ENCODE peak calls at places on chromosomes 13 and 19, in five cellular contexts. One of them, this sample, is unnamed.

GRCh38 chr13:110108348-110109139 is 198.4 kb downstream of the COL4A1 start:
- DNase-seq in RWPE2: no peak
- DNase-seq in A549: peak
- DNase-seq in uterus: peak
- DNase-seq in heart right ventricle: peak
- DNase-seq in this sample: peak

GRCh38 chr19:2495651-2496316 is 19.9 kb downstream of the GADD45B start:
- DNase-seq in RWPE2: no peak
- DNase-seq in A549: no peak
- DNase-seq in uterus: peak
- DNase-seq in heart right ventricle: peak
- DNase-seq in this sample: no peak

GRCh38 chr19:7673995-7674667 is 2.8 kb upstream of the MCEMP1 start:
- DNase-seq in RWPE2: no peak
- DNase-seq in A549: peak
- DNase-seq in uterus: peak
- DNase-seq in heart right ventricle: peak
- DNase-seq in this sample: no peak

GRCh38 chr19:8361921-8362793 is 1.8 kb upstream of the ANGPTL4 start:
- DNase-seq in RWPE2: peak
- DNase-seq in A549: peak
- DNase-seq in uterus: peak
- DNase-seq in heart right ventricle: peak
- DNase-seq in this sample: peak

GRCh38 chr13:91946498-91947070 is 548.2 kb downstream of the GPC5 start:
- DNase-seq in RWPE2: no peak
- DNase-seq in A549: peak
- DNase-seq in uterus: no peak
- DNase-seq in heart right ventricle: no peak
- DNase-seq in this sample: no peak

GRCh38 chr19:28934626-28935025 is 278.3 kb downstream of the UQCRFS1 start:
- DNase-seq in RWPE2: no peak
- DNase-seq in A549: no peak
- DNase-seq in uterus: no peak
- DNase-seq in heart right ventricle: no peak
- DNase-seq in this sample: no peak

GRCh38 chr19:35292986-35293732 is 1.2 kb downstream of the MAG start:
- DNase-seq in RWPE2: no peak
- DNase-seq in A549: no peak
- DNase-seq in uterus: no peak
- DNase-seq in heart right ventricle: no peak
- DNase-seq in this sample: no peak

GRCh38 chr19:1591421-1592022 is 1.1 kb downstream of the MBD3 start:
- DNase-seq in RWPE2: no peak
- DNase-seq in A549: no peak
- DNase-seq in uterus: no peak
- DNase-seq in heart right ventricle: no peak
- DNase-seq in this sample: no peak

GRCh38 chr13:19888799-19889198 is 25.4 kb upstream of the ZMYM5 start:
- DNase-seq in RWPE2: no peak
- DNase-seq in A549: no peak
- DNase-seq in uterus: no peak
- DNase-seq in heart right ventricle: no peak
- DNase-seq in this sample: no peak

GRCh38 chr19:33621811-33622504 is at the start of gene CHST8:
- DNase-seq in RWPE2: no peak
- DNase-seq in A549: no peak
- DNase-seq in uterus: peak
- DNase-seq in heart right ventricle: peak
- DNase-seq in this sample: no peak

GRCh38 chr19:5080030-5080644 is 111.2 kb downstream of the KDM4B start:
- DNase-seq in RWPE2: no peak
- DNase-seq in A549: no peak
- DNase-seq in uterus: no peak
- DNase-seq in heart right ventricle: no peak
- DNase-seq in this sample: no peak

GRCh38 chr13:28704282-28704681 is 14.5 kb downstream of the SLC46A3 start:
- DNase-seq in RWPE2: no peak
- DNase-seq in A549: no peak
- DNase-seq in uterus: no peak
- DNase-seq in heart right ventricle: no peak
- DNase-seq in this sample: no peak

GRCh38 chr19:46990998-46991676 is 28.5 kb upstream of the NPAS1 start:
- DNase-seq in RWPE2: no peak
- DNase-seq in A549: peak
- DNase-seq in uterus: peak
- DNase-seq in heart right ventricle: peak
- DNase-seq in this sample: peak

GRCh38 chr19:13208131-13208963 is 58.1 kb downstream of the IER2 start:
- DNase-seq in RWPE2: no peak
- DNase-seq in A549: no peak
- DNase-seq in uterus: peak
- DNase-seq in heart right ventricle: peak
- DNase-seq in this sample: no peak

GRCh38 chr13:99984463-99985242 is 3.1 kb downstream of the ZIC2 start:
- DNase-seq in RWPE2: no peak
- DNase-seq in A549: peak
- DNase-seq in uterus: no peak
- DNase-seq in heart right ventricle: no peak
- DNase-seq in this sample: no peak

GRCh38 chr13:68490594-68490993 is 1260.5 kb upstream of the PCDH9 start:
- DNase-seq in RWPE2: no peak
- DNase-seq in A549: no peak
- DNase-seq in uterus: no peak
- DNase-seq in heart right ventricle: no peak
- DNase-seq in this sample: no peak

GRCh38 chr13:102132896-102133295 is 269.0 kb downstream of the FGF14 start:
- DNase-seq in RWPE2: no peak
- DNase-seq in A549: no peak
- DNase-seq in uterus: no peak
- DNase-seq in heart right ventricle: no peak
- DNase-seq in this sample: no peak

GRCh38 chr13:109309625-109310363 is 476.6 kb downstream of the IRS2 start:
- DNase-seq in RWPE2: no peak
- DNase-seq in A549: peak
- DNase-seq in uterus: no peak
- DNase-seq in heart right ventricle: no peak
- DNase-seq in this sample: no peak

GRCh38 chr19:46818812-46819211 is 30.4 kb upstream of the SLC1A5 start:
- DNase-seq in RWPE2: no peak
- DNase-seq in A549: peak
- DNase-seq in uterus: no peak
- DNase-seq in heart right ventricle: no peak
- DNase-seq in this sample: no peak

GRCh38 chr19:19626516-19627441 is 1.2 kb downstream of the LPAR2 start:
- DNase-seq in RWPE2: no peak
- DNase-seq in A549: no peak
- DNase-seq in uterus: no peak
- DNase-seq in heart right ventricle: no peak
- DNase-seq in this sample: no peak

GRCh38 chr13:67990868-67991267 is 760.7 kb upstream of the PCDH9 start:
- DNase-seq in RWPE2: no peak
- DNase-seq in A549: no peak
- DNase-seq in uterus: no peak
- DNase-seq in heart right ventricle: no peak
- DNase-seq in this sample: no peak

GRCh38 chr13:34243396-34243795 is 425.4 kb downstream of the RFC3 start:
- DNase-seq in RWPE2: no peak
- DNase-seq in A549: no peak
- DNase-seq in uterus: no peak
- DNase-seq in heart right ventricle: peak
- DNase-seq in this sample: no peak

GRCh38 chr19:35351441-35352176 is 3.9 kb downstream of the FFAR1 start:
- DNase-seq in RWPE2: peak
- DNase-seq in A549: no peak
- DNase-seq in uterus: no peak
- DNase-seq in heart right ventricle: no peak
- DNase-seq in this sample: no peak

GRCh38 chr19:36775768-36776167 is 3.2 kb upstream of the ZNF850 start:
- DNase-seq in RWPE2: no peak
- DNase-seq in A549: no peak
- DNase-seq in uterus: peak
- DNase-seq in heart right ventricle: peak
- DNase-seq in this sample: no peak

GRCh38 chr19:56341948-56342347 is 27.3 kb upstream of the ZSCAN5A start:
- DNase-seq in RWPE2: no peak
- DNase-seq in A549: no peak
- DNase-seq in uterus: no peak
- DNase-seq in heart right ventricle: no peak
- DNase-seq in this sample: no peak

GRCh38 chr13:23160241-23161175 is 20.3 kb upstream of the SGCG start:
- DNase-seq in RWPE2: no peak
- DNase-seq in A549: no peak
- DNase-seq in uterus: no peak
- DNase-seq in heart right ventricle: no peak
- DNase-seq in this sample: no peak

GRCh38 chr13:55815458-55816033 is 1325.2 kb upstream of the PRR20A start:
- DNase-seq in RWPE2: no peak
- DNase-seq in A549: no peak
- DNase-seq in uterus: no peak
- DNase-seq in heart right ventricle: no peak
- DNase-seq in this sample: no peak

GRCh38 chr13:64164435-64164834 is 2748.8 kb upstream of the PCDH20 start:
- DNase-seq in RWPE2: no peak
- DNase-seq in A549: no peak
- DNase-seq in uterus: no peak
- DNase-seq in heart right ventricle: no peak
- DNase-seq in this sample: no peak

GRCh38 chr19:33883869-33884519 is 87.3 kb downstream of the KCTD15 start:
- DNase-seq in RWPE2: no peak
- DNase-seq in A549: no peak
- DNase-seq in uterus: no peak
- DNase-seq in heart right ventricle: peak
- DNase-seq in this sample: no peak

DNA sequence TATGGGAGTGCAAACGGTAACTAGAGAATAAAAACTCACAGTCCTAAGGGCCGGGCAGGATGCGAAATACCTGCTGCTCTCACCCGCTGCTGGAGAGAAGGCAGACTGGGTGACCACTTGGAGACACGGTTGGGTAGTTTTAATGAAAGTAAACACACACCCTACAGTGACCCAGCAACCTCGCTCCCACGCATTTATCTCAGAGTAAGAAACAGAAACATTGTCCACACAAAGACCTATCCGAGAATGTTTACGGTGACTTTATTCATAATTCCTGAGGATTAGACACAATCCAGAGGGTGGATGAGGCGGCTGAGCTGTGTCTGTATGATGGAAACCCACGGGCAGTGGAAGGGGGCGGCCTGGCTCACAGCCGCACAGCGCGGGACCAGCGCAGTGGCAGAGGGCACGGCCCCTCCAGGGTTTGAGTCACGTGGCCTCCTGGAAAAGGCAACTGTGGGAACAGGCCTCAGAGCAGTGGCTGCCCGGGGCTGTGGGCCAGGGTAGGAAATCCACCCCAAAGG is 73.5 kb upstream of the C13orf46 start:
- DNase-seq in RWPE2: no peak
- DNase-seq in A549: no peak
- DNase-seq in uterus: peak
- DNase-seq in heart right ventricle: no peak
- DNase-seq in this sample: no peak
- H3K27ac ChIP-seq in RWPE2: no peak
- H3K27ac ChIP-seq in A549: peak
- H3K27ac ChIP-seq in uterus: peak
- H3K27ac ChIP-seq in heart right ventricle: no peak
- H3K27ac ChIP-seq in this sample: no peak

GRCh38 chr13:49400755-49401659 is 42.9 kb downstream of the CAB39L start:
- DNase-seq in RWPE2: no peak
- DNase-seq in A549: no peak
- DNase-seq in uterus: peak
- DNase-seq in heart right ventricle: peak
- DNase-seq in this sample: peak

GRCh38 chr13:49404621-49405020 is 39.2 kb downstream of the CAB39L start:
- DNase-seq in RWPE2: no peak
- DNase-seq in A549: no peak
- DNase-seq in uterus: no peak
- DNase-seq in heart right ventricle: no peak
- DNase-seq in this sample: no peak

GRCh38 chr13:49395416-49396277 is 48.2 kb downstream of the CAB39L start:
- DNase-seq in RWPE2: no peak
- DNase-seq in A549: no peak
- DNase-seq in uterus: peak
- DNase-seq in heart right ventricle: no peak
- DNase-seq in this sample: no peak

GRCh38 chr13:49403966-49404365 is 39.9 kb downstream of the CAB39L start:
- DNase-seq in RWPE2: no peak
- DNase-seq in A549: no peak
- DNase-seq in uterus: no peak
- DNase-seq in heart right ventricle: no peak
- DNase-seq in this sample: no peak

GRCh38 chr13:49399801-49400472 is 43.9 kb downstream of the CAB39L start:
- DNase-seq in RWPE2: no peak
- DNase-seq in A549: no peak
- DNase-seq in uterus: no peak
- DNase-seq in heart right ventricle: no peak
- DNase-seq in this sample: peak
- H3K27ac ChIP-seq in RWPE2: no peak
- H3K27ac ChIP-seq in A549: no peak
- H3K27ac ChIP-seq in uterus: peak
- H3K27ac ChIP-seq in heart right ventricle: no peak
- H3K27ac ChIP-seq in this sample: no peak

GRCh38 chr19:23420824-23421223 is 25.6 kb upstream of the ZNF91 start:
- DNase-seq in RWPE2: no peak
- DNase-seq in A549: no peak
- DNase-seq in uterus: no peak
- DNase-seq in heart right ventricle: no peak
- DNase-seq in this sample: no peak

GRCh38 chr19:23409392-23410048 is 14.2 kb upstream of the ZNF91 start:
- DNase-seq in RWPE2: no peak
- DNase-seq in A549: no peak
- DNase-seq in uterus: no peak
- DNase-seq in heart right ventricle: no peak
- DNase-seq in this sample: no peak

GRCh38 chr19:23415561-23416191 is 20.4 kb upstream of the ZNF91 start:
- DNase-seq in RWPE2: no peak
- DNase-seq in A549: no peak
- DNase-seq in uterus: no peak
- DNase-seq in heart right ventricle: peak
- DNase-seq in this sample: no peak

GRCh38 chr19:23410155-23410554 is 14.9 kb upstream of the ZNF91 start:
- DNase-seq in RWPE2: no peak
- DNase-seq in A549: no peak
- DNase-seq in uterus: no peak
- DNase-seq in heart right ventricle: no peak
- DNase-seq in this sample: no peak

GRCh38 chr19:23415034-23415433 is 19.8 kb upstream of the ZNF91 start:
- DNase-seq in RWPE2: no peak
- DNase-seq in A549: no peak
- DNase-seq in uterus: no peak
- DNase-seq in heart right ventricle: no peak
- DNase-seq in this sample: no peak
- H3K27ac ChIP-seq in RWPE2: peak
- H3K27ac ChIP-seq in A549: no peak
- H3K27ac ChIP-seq in uterus: no peak
- H3K27ac ChIP-seq in heart right ventricle: no peak
- H3K27ac ChIP-seq in this sample: no peak

GRCh38 chr13:26401578-26402021 is 147.7 kb downstream of the CDK8 start:
- DNase-seq in RWPE2: no peak
- DNase-seq in A549: no peak
- DNase-seq in uterus: no peak
- DNase-seq in heart right ventricle: no peak
- DNase-seq in this sample: no peak

GRCh38 chr13:26401069-26401468 is 147.1 kb downstream of the CDK8 start:
- DNase-seq in RWPE2: no peak
- DNase-seq in A549: no peak
- DNase-seq in uterus: no peak
- DNase-seq in heart right ventricle: no peak
- DNase-seq in this sample: no peak

GRCh38 chr13:26400545-26400944 is 146.6 kb downstream of the CDK8 start:
- DNase-seq in RWPE2: no peak
- DNase-seq in A549: no peak
- DNase-seq in uterus: no peak
- DNase-seq in heart right ventricle: no peak
- DNase-seq in this sample: no peak
- H3K27ac ChIP-seq in RWPE2: no peak
- H3K27ac ChIP-seq in A549: no peak
- H3K27ac ChIP-seq in uterus: no peak
- H3K27ac ChIP-seq in heart right ventricle: no peak
- H3K27ac ChIP-seq in this sample: no peak